ENCODE peak calls at places on chromosomes 2 and 18, in five cellular contexts. S is IMR-90, D is H9, K is mesendoderm, C is neuronal stem cell. Z is an unnamed sample.

GRCh38 chr2:50840346-50841124 is 191.4 kb downstream of the NRXN1 start:
- DNase-seq in S (no peak), D (no peak), K (no peak), C (no peak), Z (no peak)

GRCh38 chr2:143901185-143901842 is 618.6 kb downstream of the ZEB2 start:
- DNase-seq in S (peak), D (no peak), K (no peak), C (no peak), Z (peak)

GRCh38 chr2:236646871-236647270 is 77.2 kb downstream of the ACKR3 start:
- DNase-seq in S (no peak), D (peak), K (no peak), C (no peak), Z (no peak)

GRCh38 chr2:29950432-29950943 is 29.1 kb upstream of the ALK start:
- DNase-seq in S (no peak), D (no peak), K (no peak), C (no peak), Z (no peak)

GRCh38 chr18:24878289-24878688 is 417.9 kb downstream of the HRH4 start:
- DNase-seq in S (peak), D (no peak), K (peak), C (no peak), Z (peak)

GRCh38 chr2:196181484-196181883 is 10.1 kb upstream of the STK17B start:
- DNase-seq in S (no peak), D (no peak), K (no peak), C (no peak), Z (peak)

GRCh38 chr2:64727013-64727767 is 73.5 kb upstream of the SERTAD2 start:
- DNase-seq in S (no peak), D (no peak), K (no peak), C (no peak), Z (no peak)

GRCh38 chr2:36387258-36387916 is 31.8 kb downstream of the CRIM1 start:
- DNase-seq in S (no peak), D (no peak), K (no peak), C (no peak), Z (peak)

GRCh38 chr2:172339431-172340010 is 87.9 kb upstream of the ITGA6 start:
- DNase-seq in S (peak), D (no peak), K (no peak), C (no peak), Z (peak)

GRCh38 chr2:237025090-237025865 is 60.4 kb upstream of the COPS8 start:
- DNase-seq in S (peak), D (no peak), K (no peak), C (no peak), Z (peak)

GRCh38 chr18:3148930-3149535 is 70.7 kb downstream of the MYOM1 start:
- DNase-seq in S (peak), D (no peak), K (no peak), C (no peak), Z (peak)

GRCh38 chr18:79944126-79944731 is 7.2 kb downstream of the SLC66A2 start:
- DNase-seq in S (no peak), D (peak), K (no peak), C (no peak), Z (no peak)

GRCh38 chr2:25286025-25286400 is 55.7 kb downstream of the DNMT3A start:
- DNase-seq in S (no peak), D (peak), K (peak), C (no peak), Z (no peak)

GRCh38 chr2:219571311-219572236 is at the start of gene OBSL1:
- DNase-seq in S (peak), D (peak), K (peak), C (peak), Z (peak)

GRCh38 chr18:22163432-22163831 is 6.0 kb upstream of the GATA6 start:
- DNase-seq in S (no peak), D (no peak), K (no peak), C (no peak), Z (no peak)

GRCh38 chr2:237861875-237862527 is 2.6 kb downstream of the RAMP1 start:
- DNase-seq in S (no peak), D (no peak), K (no peak), C (no peak), Z (no peak)

GRCh38 chr18:58535340-58536186 is 93.3 kb downstream of the ALPK2 start:
- DNase-seq in S (peak), D (no peak), K (no peak), C (no peak), Z (peak)

DNA sequence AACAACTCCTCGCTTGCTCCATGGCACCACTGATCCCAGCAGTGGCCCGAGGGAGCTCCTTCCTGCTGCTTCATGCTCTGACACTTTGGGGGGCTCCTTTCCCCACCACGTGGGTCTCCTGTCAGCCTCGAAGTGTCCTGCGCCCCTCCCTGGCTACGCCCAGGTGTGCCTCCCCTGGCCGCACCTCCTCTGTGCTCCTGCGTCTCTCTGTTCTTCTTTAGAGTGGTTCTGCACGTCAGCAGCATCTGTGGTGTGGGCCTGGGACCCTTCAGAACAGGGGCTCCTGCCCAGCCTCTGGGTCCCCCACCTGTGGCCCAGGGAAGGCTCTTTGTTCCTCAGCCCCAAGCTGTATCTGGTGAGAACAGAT is 26.7 kb upstream of the NTSR2 start:
- DNase-seq in S (no peak), D (no peak), K (no peak), C (no peak), Z (no peak)
- H2BK120ac ChIP-seq in S (peak), D (no peak), K (no peak), C (peak), Z (no peak)

DNA sequence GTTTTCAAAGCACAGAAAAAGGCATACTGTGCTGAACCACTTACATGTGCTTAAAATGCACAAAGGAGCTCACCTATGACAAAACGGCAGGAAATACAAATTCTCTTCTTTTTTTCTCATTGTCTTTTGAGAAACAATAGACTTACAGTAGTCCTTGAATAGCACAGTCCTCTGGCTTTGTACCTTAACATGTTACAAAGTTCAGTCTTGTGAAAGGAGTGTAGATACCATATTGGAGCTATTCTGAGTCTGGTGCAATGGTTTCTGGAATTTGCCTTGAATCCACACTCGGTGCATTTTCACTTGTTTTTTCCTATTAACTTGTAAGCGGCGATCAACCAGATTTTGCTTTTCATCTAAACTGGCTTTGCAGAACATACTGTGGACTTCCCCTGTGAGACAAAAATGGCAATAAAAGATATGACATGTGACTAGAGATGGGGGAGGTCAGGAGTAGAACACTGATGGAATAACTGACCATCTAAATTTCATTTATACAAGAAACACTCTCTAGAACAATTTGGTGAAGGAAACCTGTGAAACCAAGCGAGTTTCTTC is 109.7 kb downstream of the METTL8 start:
- DNase-seq in S (no peak), D (no peak), K (no peak), C (no peak), Z (no peak)
- H2BK120ac ChIP-seq in S (no peak), D (no peak), K (no peak), C (no peak), Z (no peak)

GRCh38 chr2:150909090-150909489 is 352.6 kb downstream of the RBM43 start:
- DNase-seq in S (no peak), D (no peak), K (no peak), C (no peak), Z (no peak)
- H2BK120ac ChIP-seq in S (peak), D (no peak), K (no peak), C (no peak), Z (no peak)

GRCh38 chr18:813405-814071 is 1.5 kb upstream of the YES1 start:
- DNase-seq in S (no peak), D (no peak), K (no peak), C (no peak), Z (no peak)

GRCh38 chr18:812123-812672 is at the start of gene YES1:
- DNase-seq in S (peak), D (peak), K (peak), C (peak), Z (peak)

GRCh38 chr18:811192-812122 is 585 bp downstream of the YES1 start:
- DNase-seq in S (peak), D (peak), K (peak), C (peak), Z (peak)

GRCh38 chr18:814300-815084 is 2.5 kb upstream of the YES1 start:
- DNase-seq in S (no peak), D (peak), K (peak), C (no peak), Z (no peak)

DNA sequence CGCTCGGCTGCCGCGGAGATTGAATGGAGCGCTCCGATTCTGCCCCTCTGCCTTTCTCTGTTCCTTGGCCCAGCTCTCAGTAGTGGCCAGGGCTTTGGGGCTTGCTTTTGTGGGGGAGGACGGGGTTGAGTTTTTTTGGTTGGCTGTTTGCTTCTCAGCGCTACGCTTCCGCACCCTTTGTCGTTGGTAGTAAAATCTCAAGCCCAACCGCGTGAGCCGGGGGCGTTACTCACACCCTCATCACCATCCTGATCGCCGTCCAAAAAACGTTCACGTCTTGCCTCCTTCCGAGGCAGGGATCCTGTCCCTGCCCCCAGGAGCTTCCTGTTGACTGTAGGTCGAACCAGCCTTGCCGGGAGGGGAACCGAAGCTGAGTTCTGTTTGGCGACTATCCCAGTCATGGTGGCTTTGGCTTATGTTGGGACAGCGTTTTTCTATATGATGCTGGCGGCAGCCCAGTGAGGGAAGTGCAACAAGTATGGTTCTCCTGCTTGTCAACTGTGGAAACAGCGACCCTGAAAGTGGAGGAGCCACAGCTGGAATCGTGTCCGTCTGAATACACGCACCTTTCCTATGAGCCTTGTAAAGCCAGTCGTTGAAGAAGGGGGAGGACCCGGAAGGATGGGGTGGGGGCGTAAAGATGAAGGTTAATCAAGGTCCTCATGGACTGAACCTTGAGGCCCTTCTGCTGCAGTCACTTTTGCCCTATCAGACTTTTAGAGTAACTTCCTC is 797 bp upstream of the YES1 start:
- DNase-seq in S (peak), D (peak), K (peak), C (no peak), Z (peak)
- H2BK120ac ChIP-seq in S (peak), D (no peak), K (no peak), C (no peak), Z (peak)

DNA sequence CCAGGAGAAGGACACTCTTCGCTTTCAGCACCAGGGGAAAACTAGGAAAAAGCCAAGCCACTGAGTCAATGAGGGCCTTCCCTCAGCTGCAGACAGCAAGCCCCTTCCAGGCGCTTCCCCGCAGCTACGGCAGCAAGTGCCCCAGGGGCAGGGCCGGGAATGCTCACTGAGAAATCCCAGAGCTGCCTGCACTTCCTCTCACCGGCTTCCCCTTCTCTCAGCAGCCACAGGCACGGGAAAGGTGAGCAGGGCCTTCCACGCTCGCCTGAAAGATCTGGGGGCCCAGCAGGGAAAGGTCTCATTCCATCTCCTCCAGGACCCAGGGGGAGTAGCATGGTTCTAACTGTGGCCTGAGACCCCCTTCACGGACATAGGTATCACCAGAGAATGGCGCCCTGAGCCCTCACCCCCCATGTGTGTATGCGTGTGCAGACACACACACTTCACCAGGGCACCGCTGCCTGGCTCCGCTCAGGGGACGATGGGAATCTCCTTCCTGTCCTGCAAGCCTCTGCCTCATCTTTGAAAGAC is 29.6 kb upstream of the FOSL2 start:
- DNase-seq in S (no peak), D (no peak), K (peak), C (no peak), Z (no peak)
- H2BK120ac ChIP-seq in S (no peak), D (no peak), K (no peak), C (no peak), Z (peak)

GRCh38 chr2:215635071-215635787 is 199.4 kb upstream of the FN1 start:
- DNase-seq in S (no peak), D (no peak), K (no peak), C (no peak), Z (no peak)
- H2BK120ac ChIP-seq in S (no peak), D (no peak), K (no peak), C (no peak), Z (no peak)